ENCODE peak calls at places on chromosomes 3 and 15, in four cellular contexts. M is uterus, I is A549, L is fibroblast of lung. B is an unnamed sample.

GRCh38 chr3:23686535-23686934 is 119.2 kb upstream of the UBE2E1 start:
- DNase-seq in I (no peak), L (no peak), M (no peak), B (no peak)

GRCh38 chr3:122060044-122060694 is 5.0 kb downstream of the CD86 start:
- DNase-seq in L (no peak), I (no peak), M (no peak), B (no peak)

GRCh38 chr3:144774897-144775296 is 803.3 kb downstream of the DIPK2A start:
- DNase-seq in I (no peak), L (no peak), M (no peak), B (no peak)

GRCh38 chr3:188486126-188486525 is 332.2 kb downstream of the LPP start:
- DNase-seq in L (peak; percentile 78), M (no peak), I (no peak), B (peak; percentile 73)

GRCh38 chr3:127679534-127680145 is 6.9 kb downstream of the ABTB1 start:
- DNase-seq in I (no peak), M (no peak), L (no peak), B (no peak)

GRCh38 chr15:95262866-95263564 is 1031.7 kb downstream of the MCTP2 start:
- DNase-seq in L (peak; percentile 91), M (no peak), I (no peak), B (peak; percentile 91)

GRCh38 chr3:158770254-158771017 is 31.4 kb upstream of the MFSD1 start:
- DNase-seq in L (peak; percentile 90), I (no peak), M (no peak), B (peak; percentile 85)

GRCh38 chr15:31158858-31159569 is 57.5 kb upstream of the TRPM1 start:
- DNase-seq in M (no peak), L (no peak), I (no peak), B (no peak)

GRCh38 chr3:143170676-143171075 is 51.1 kb downstream of the CHST2 start:
- DNase-seq in I (no peak), L (peak; percentile 64), M (no peak), B (peak; percentile 55)

GRCh38 chr15:38554354-38554753 is 10.3 kb downstream of the RASGRP1 start:
- DNase-seq in L (peak; percentile 71), M (no peak), I (no peak), B (peak; percentile 67)

GRCh38 chr3:127822166-127822835 is at the start of gene MGLL:
- DNase-seq in L (peak; percentile 49), M (peak; percentile 39), I (no peak), B (peak; percentile 35)

GRCh38 chr15:42736178-42736792 is 643 bp downstream of the CDAN1 start:
- DNase-seq in M (peak; percentile 47), L (peak; percentile 7), I (peak; percentile 8), B (no peak)

GRCh38 chr3:109442531-109442930 is 105.2 kb upstream of the DPPA4 start:
- DNase-seq in I (no peak), L (peak; percentile 1), M (no peak), B (no peak)

GRCh38 chr3:13104511-13104910 is 31.3 kb upstream of the IQSEC1 start:
- DNase-seq in I (no peak), L (no peak), M (no peak), B (no peak)

GRCh38 chr3:27729748-27730611 is 7.9 kb upstream of the EOMES start:
- DNase-seq in M (no peak), L (no peak), I (no peak), B (no peak)

GRCh38 chr3:4994823-4995499 is 15.7 kb downstream of the BHLHE40 start:
- DNase-seq in M (peak; percentile 66), L (peak; percentile 96), I (no peak), B (peak; percentile 95)

DNA sequence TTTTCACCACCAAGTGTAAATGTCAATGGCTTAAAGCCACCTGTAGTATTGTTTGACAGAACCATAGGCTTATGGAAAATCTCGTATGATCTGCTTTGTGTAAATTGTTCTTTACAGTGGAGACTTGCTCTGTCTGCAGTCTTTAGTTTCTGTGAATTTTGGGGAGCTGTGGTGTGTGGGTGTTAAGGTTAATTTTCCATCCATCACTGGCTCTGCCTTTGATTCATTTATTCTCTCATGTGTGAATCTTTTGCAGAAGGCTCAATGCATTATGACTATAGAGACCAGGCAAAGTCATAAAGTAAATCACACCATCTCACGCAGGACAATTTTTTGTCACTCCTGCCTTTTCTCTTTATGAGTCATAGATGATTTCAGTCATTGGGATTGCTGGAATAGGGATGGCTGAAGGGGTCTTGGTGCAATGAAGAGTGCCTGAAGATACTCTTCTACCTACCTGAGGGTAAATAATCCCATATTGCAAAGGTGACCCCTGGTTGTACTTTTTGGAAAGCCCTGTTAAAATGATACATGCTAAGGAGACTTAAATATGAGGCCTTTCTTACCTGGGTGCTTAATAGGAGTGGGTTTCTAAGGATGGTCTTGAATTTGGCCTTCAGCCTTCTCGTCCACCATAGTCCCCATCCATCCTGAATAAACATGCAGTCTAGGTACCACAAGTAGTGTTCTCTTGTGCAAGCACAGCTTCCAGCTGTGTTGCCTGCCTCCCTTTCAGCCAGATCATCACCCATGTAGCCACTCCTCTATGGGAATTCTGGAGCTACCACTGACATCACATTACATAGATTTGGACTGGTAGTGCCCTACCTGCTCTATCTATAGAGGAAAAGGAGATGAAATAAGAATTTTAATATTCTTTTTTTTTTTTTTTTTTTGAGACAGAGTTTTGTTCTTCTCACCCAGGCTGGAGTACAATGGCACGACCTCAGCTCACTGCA is 14.3 kb downstream of the TGFBR2 start:
- DNase-seq in I (no peak), M (no peak), L (no peak), B (no peak)
- H3K4me1 ChIP-seq in I (peaks cover 88% of the 10 kb centered on the region), M (peaks cover 6% of the 10 kb centered on the region), L (peaks cover 5% of the 10 kb centered on the region), B (peaks cover 24% of the 10 kb centered on the region)

GRCh38 chr3:69092030-69092513 is 7.3 kb downstream of the ARL6IP5 start:
- DNase-seq in M (no peak), L (peak; percentile 13), I (no peak), B (no peak)
- H3K4me1 ChIP-seq in M (peaks cover 23% of the 10 kb centered on the region), L (peaks cover 47% of the 10 kb centered on the region), I (peaks cover 41% of the 10 kb centered on the region), B (peaks cover 46% of the 10 kb centered on the region)

DNA sequence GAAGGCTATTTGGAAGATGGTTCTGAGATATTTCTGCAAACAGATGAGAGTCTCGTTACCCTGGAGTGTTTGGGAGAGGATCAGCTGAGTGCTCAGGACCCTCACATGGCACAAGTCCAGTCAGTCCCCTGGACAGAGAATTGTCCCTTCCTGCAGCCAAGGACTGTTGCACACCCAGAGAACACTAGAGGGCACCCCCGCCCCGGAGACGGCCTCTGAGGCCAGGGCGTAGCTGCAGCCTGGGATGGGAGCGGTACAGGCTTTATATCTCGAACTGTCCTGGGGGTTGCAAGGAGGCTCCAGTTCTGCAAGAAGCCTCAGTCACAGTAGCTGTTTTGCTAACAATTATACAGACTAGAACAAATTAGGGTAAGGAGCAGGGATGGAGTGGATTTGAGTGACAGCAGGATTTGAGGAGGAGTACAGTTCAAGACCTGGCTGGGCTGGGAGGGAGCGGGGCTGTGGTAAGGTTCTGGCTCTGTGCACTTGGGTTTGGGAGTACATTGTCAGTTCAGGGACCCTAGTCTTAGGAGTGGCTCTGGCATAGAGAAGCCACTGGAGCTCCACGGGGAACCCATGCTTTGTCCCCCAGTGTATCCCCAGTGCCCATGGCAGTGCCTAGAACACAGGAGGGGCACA is 67.6 kb upstream of the HACD2 start:
- DNase-seq in I (peak; percentile 86), M (peak; percentile 86), L (peak; percentile 62), B (peak; percentile 34)
- H3K4me1 ChIP-seq in I (peaks cover 15% of the 10 kb centered on the region), M (peaks cover 24% of the 10 kb centered on the region), L (peaks cover 17% of the 10 kb centered on the region), B (peaks cover 18% of the 10 kb centered on the region)

GRCh38 chr15:70557506-70558258 is 205.7 kb downstream of the UACA start:
- DNase-seq in L (no peak), I (no peak), M (no peak), B (no peak)
- H3K4me1 ChIP-seq in L (peaks cover 4% of the 10 kb centered on the region), I (no peaks in the 10 kb centered on the region), M (no peaks in the 10 kb centered on the region), B (no peaks in the 10 kb centered on the region)

GRCh38 chr3:171269557-171269956 is 190.6 kb downstream of the TNIK start:
- DNase-seq in I (no peak), L (no peak), M (no peak), B (no peak)
- H3K4me1 ChIP-seq in I (no peaks in the 10 kb centered on the region), L (peaks cover 2% of the 10 kb centered on the region), M (no peaks in the 10 kb centered on the region), B (no peaks in the 10 kb centered on the region)

DNA sequence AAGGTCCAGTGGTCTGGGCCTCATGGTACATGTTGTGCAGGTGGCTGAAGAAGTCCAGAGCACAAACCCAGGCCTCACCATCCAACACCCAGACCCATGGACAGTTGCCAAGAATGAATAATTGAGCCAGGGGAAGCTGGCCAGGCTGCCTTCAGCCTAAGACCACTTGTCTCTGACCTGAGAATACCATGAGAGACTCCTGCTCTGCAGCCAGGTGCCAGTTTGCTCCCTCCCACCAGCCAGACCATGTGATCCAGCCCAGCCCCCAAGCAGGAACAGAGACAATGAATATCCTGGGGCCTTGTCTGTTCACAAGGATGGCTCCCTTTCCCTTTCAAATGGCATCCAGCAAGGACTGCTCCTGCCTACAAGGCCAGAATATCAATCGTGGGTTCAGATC is 13.5 kb downstream of the TRAIP start:
- DNase-seq in M (no peak), I (no peak), L (no peak), B (no peak)
- H3K4me1 ChIP-seq in M (no peaks in the 10 kb centered on the region), I (no peaks in the 10 kb centered on the region), L (peaks cover 8% of the 10 kb centered on the region), B (peaks cover 8% of the 10 kb centered on the region)

GRCh38 chr3:174812172-174812862 is 46.8 kb upstream of the NAALADL2 start:
- DNase-seq in I (no peak), L (no peak), M (no peak), B (no peak)
- H3K4me1 ChIP-seq in I (no peaks in the 10 kb centered on the region), L (no peaks in the 10 kb centered on the region), M (no peaks in the 10 kb centered on the region), B (no peaks in the 10 kb centered on the region)

GRCh38 chr3:57064615-57065014 is 4.2 kb downstream of the SPATA12 start:
- DNase-seq in L (no peak), M (no peak), I (no peak), B (no peak)
- H3K4me1 ChIP-seq in L (peaks cover 11% of the 10 kb centered on the region), M (peaks cover 7% of the 10 kb centered on the region), I (peaks cover 61% of the 10 kb centered on the region), B (peaks cover 42% of the 10 kb centered on the region)

GRCh38 chr3:99877180-99877579 is 59.5 kb downstream of the CMSS1 start:
- DNase-seq in L (no peak), M (no peak), I (no peak), B (no peak)
- H3K4me1 ChIP-seq in L (peaks cover 2% of the 10 kb centered on the region), M (no peaks in the 10 kb centered on the region), I (peaks cover 22% of the 10 kb centered on the region), B (peaks cover 22% of the 10 kb centered on the region)